ENCODE peak calls at places on chromosomes 1 and 21, in ten cellular contexts. L is mucosa of descending colon, K is NCI-H1105, T is cardiac muscle cell, B is amniotic stem cell, P is putamen, D is HT1080, E is heart right ventricle, W is astrocyte of the spinal cord, G is PC-9. X is an unnamed sample.

GRCh38 chr1:86965012-86965826 is 50.8 kb downstream of the HS2ST1 start:
- DNase-seq in T (peak), D (peak), G (no peak), P (no peak), L (no peak), K (peak), W (peak), B (peak), E (no peak), X (no peak)

GRCh38 chr21:39721885-39722284 is 23.1 kb upstream of the IGSF5 start:
- DNase-seq in D (no peak), P (no peak), T (no peak), K (no peak), L (no peak), G (no peak), E (no peak), W (no peak), B (no peak), X (no peak)

GRCh38 chr1:7229696-7230095 is 444.4 kb downstream of the CAMTA1 start:
- DNase-seq in B (no peak), T (no peak), P (no peak), W (peak), K (no peak), L (no peak), D (no peak), E (no peak), G (no peak), X (no peak)

GRCh38 chr1:156931553-156931952 is 11.1 kb downstream of the LRRC71 start:
- DNase-seq in L (no peak), E (no peak), G (no peak), W (peak), K (no peak), P (no peak), D (no peak), B (no peak), T (no peak), X (no peak)

GRCh38 chr1:70051926-70052325 is 153.5 kb downstream of the LRRC40 start:
- DNase-seq in L (no peak), D (no peak), B (no peak), T (no peak), E (no peak), G (no peak), K (no peak), P (no peak), W (no peak), X (no peak)

GRCh38 chr1:152252157-152252556 is 28.2 kb upstream of the HRNR start:
- DNase-seq in T (no peak), P (no peak), W (no peak), B (no peak), G (no peak), K (no peak), L (no peak), E (no peak), D (peak), X (no peak)

GRCh38 chr1:245014247-245015029 is 140.3 kb upstream of the KIF26B start:
- DNase-seq in P (no peak), G (no peak), D (no peak), B (no peak), T (no peak), E (no peak), K (no peak), L (no peak), W (no peak), X (no peak)

GRCh38 chr1:248421384-248421783 is 18.5 kb downstream of the OR2T1 start:
- DNase-seq in E (no peak), W (peak), T (no peak), K (no peak), L (no peak), G (no peak), B (no peak), D (no peak), P (no peak), X (no peak)

GRCh38 chr1:168465942-168466702 is 77.7 kb downstream of the XCL2 start:
- DNase-seq in E (no peak), K (peak), T (peak), G (no peak), B (no peak), L (peak), P (no peak), W (peak), D (peak), X (peak)

GRCh38 chr1:198199105-198199504 is 42.3 kb downstream of the NEK7 start:
- DNase-seq in G (no peak), D (no peak), P (no peak), K (no peak), W (no peak), B (no peak), L (no peak), E (no peak), T (no peak), X (no peak)

GRCh38 chr1:197526736-197527371 is 248.4 kb downstream of the DENND1B start:
- DNase-seq in L (no peak), P (peak), W (peak), G (peak), B (peak), T (peak), D (no peak), K (peak), E (no peak), X (no peak)

GRCh38 chr21:29114765-29115164 is 15.7 kb upstream of the MAP3K7CL start:
- DNase-seq in K (no peak), T (no peak), B (no peak), P (peak), E (no peak), D (peak), G (peak), W (peak), L (no peak), X (no peak)

GRCh38 chr1:248871837-248872401 is 13.0 kb upstream of the ZNF692 start:
- DNase-seq in G (no peak), W (no peak), D (peak), P (no peak), T (no peak), B (no peak), E (no peak), L (no peak), K (no peak), X (no peak)

GRCh38 chr21:46461909-46462308 is 3.2 kb downstream of the DIP2A start:
- DNase-seq in W (no peak), K (no peak), G (no peak), E (no peak), P (no peak), B (no peak), D (no peak), L (no peak), T (no peak), X (no peak)

GRCh38 chr1:239025997-239026694 is 360.2 kb upstream of the CHRM3 start:
- DNase-seq in G (no peak), L (no peak), E (no peak), W (no peak), B (no peak), T (no peak), D (no peak), P (no peak), K (no peak), X (no peak)

GRCh38 chr1:22275626-22276395 is 132.9 kb upstream of the WNT4 start:
- DNase-seq in P (no peak), K (peak), L (peak), B (no peak), W (peak), D (peak), T (peak), E (peak), G (peak), X (peak)

GRCh38 chr1:21930629-21931170 is 6.4 kb downstream of the HSPG2 start:
- DNase-seq in L (no peak), T (no peak), K (no peak), E (no peak), B (no peak), W (no peak), G (no peak), P (no peak), D (no peak), X (no peak)

GRCh38 chr1:62082456-62083363 is 111.9 kb upstream of the L1TD1 start:
- DNase-seq in B (no peak), K (peak), W (peak), E (peak), G (no peak), T (peak), L (no peak), P (peak), D (peak), X (peak)

GRCh38 chr1:201715801-201716741 is 112.9 kb upstream of the IPO9 start:
- DNase-seq in P (no peak), D (no peak), E (no peak), K (no peak), T (no peak), B (no peak), W (no peak), L (no peak), G (no peak), X (no peak)

GRCh38 chr1:230464618-230465017 is 38.5 kb upstream of the PGBD5 start:
- DNase-seq in P (peak), W (no peak), G (no peak), D (peak), E (no peak), L (no peak), B (no peak), K (no peak), T (peak), X (no peak)

GRCh38 chr1:212078826-212079225 is 43.3 kb downstream of the DTL start:
- DNase-seq in K (no peak), W (no peak), G (no peak), B (no peak), P (no peak), L (no peak), E (no peak), T (no peak), D (no peak), X (no peak)

GRCh38 chr21:30979054-30979453 is 59.2 kb downstream of the KRTAP19-8 start:
- DNase-seq in T (no peak), G (no peak), W (no peak), L (no peak), E (no peak), D (no peak), P (no peak), K (no peak), B (no peak), X (no peak)

GRCh38 chr21:41659791-41660560 is 106.9 kb downstream of the RIPK4 start:
- DNase-seq in T (no peak), E (no peak), W (peak), B (no peak), L (no peak), D (no peak), K (no peak), G (peak), P (no peak), X (no peak)

GRCh38 chr1:8455700-8456305 is 137.9 kb downstream of the SLC45A1 start:
- DNase-seq in G (no peak), L (no peak), K (no peak), P (no peak), T (no peak), D (no peak), W (no peak), B (no peak), E (no peak), X (no peak)

GRCh38 chr1:160007577-160008200 is 24.1 kb downstream of the PIGM start:
- DNase-seq in D (peak), K (no peak), L (no peak), P (peak), G (no peak), B (no peak), W (peak), T (peak), E (no peak), X (no peak)

GRCh38 chr1:24720152-24720551 is 25.1 kb upstream of the CLIC4 start:
- DNase-seq in T (no peak), L (peak), B (no peak), P (no peak), G (no peak), K (no peak), W (peak), E (peak), D (peak), X (no peak)

GRCh38 chr1:30809514-30810263 is 52.1 kb upstream of the LAPTM5 start:
- DNase-seq in W (peak), G (no peak), P (no peak), L (no peak), E (no peak), T (peak), K (no peak), D (peak), B (peak), X (no peak)

GRCh38 chr1:177256153-177256814 is 85.5 kb downstream of the BRINP2 start:
- DNase-seq in E (peak), B (no peak), D (peak), K (peak), L (peak), W (peak), G (no peak), T (peak), P (peak), X (peak)

GRCh38 chr1:212688338-212689047 is 11.1 kb downstream of the BATF3 start:
- DNase-seq in P (no peak), B (no peak), G (no peak), E (no peak), T (no peak), K (no peak), D (no peak), W (no peak), L (no peak), X (no peak)

GRCh38 chr1:57447551-57447950 is 23.7 kb upstream of the DAB1 start:
- DNase-seq in E (no peak), B (no peak), G (no peak), T (no peak), L (no peak), D (no peak), P (no peak), K (no peak), W (no peak), X (no peak)

GRCh38 chr1:22376001-22376400 is 75.7 kb upstream of the ZBTB40 start:
- DNase-seq in G (no peak), D (no peak), L (no peak), K (no peak), E (no peak), W (no peak), P (no peak), T (no peak), B (no peak), X (no peak)

GRCh38 chr1:191498318-191498717 is 659.9 kb upstream of the RGS18 start:
- DNase-seq in B (peak), E (no peak), W (peak), P (no peak), T (no peak), D (peak), K (no peak), L (no peak), G (no peak), X (no peak)

GRCh38 chr1:98389809-98390208 is 271.7 kb upstream of the SNX7 start:
- DNase-seq in P (no peak), T (no peak), K (no peak), G (no peak), E (no peak), L (no peak), B (no peak), D (peak), W (peak), X (no peak)

GRCh38 chr1:246219508-246220030 is 287.5 kb downstream of the SMYD3 start:
- DNase-seq in L (no peak), E (no peak), B (no peak), K (peak), D (peak), W (no peak), P (no peak), T (peak), G (no peak), X (no peak)

GRCh38 chr21:45317401-45318145 is 29.9 kb upstream of the POFUT2 start:
- DNase-seq in E (peak), K (no peak), G (no peak), W (peak), L (no peak), P (no peak), B (no peak), D (peak), T (no peak), X (no peak)